ENCODE peak calls at places on chromosomes 7 and 10, in seven cellular contexts. S is activated T-cell treated with anti-CD3 and anti-CD28 coated beads for 1 hour, C is NCI-H1105, E is iris pigment epithelial cell, L is NCI-H2171, H is germinal center, J is GM06990. U is an unnamed sample.

GRCh38 chr10:5540886-5541285 is 16.1 kb downstream of the CALML3 start:
- DNase-seq in J (no peak), E (no peak), C (no peak), H (no peak), S (no peak), L (no peak), U (no peak)

GRCh38 chr10:70966848-70967553 is 78.6 kb upstream of the PCBD1 start:
- DNase-seq in L (no peak), H (no peak), E (no peak), J (no peak), C (no peak), S (no peak), U (no peak)

GRCh38 chr7:158409816-158410330 is 177.8 kb downstream of the PTPRN2 start:
- DNase-seq in S (no peak), L (no peak), C (no peak), H (no peak), E (no peak), J (no peak), U (no peak)

GRCh38 chr7:5635461-5636445 is 145.7 kb downstream of the RNF216 start:
- DNase-seq in C (peak), H (no peak), E (no peak), S (no peak), L (no peak), J (no peak), U (no peak)

GRCh38 chr10:7054915-7055314 is 355.9 kb downstream of the SFMBT2 start:
- DNase-seq in H (peak), S (no peak), C (no peak), J (no peak), E (no peak), L (no peak), U (no peak)

GRCh38 chr7:92281031-92281430 is 35.3 kb downstream of the ANKIB1 start:
- DNase-seq in E (no peak), L (no peak), C (no peak), H (no peak), J (no peak), S (no peak), U (no peak)

GRCh38 chr7:79547132-79547531 is 93.7 kb upstream of the MAGI2 start:
- DNase-seq in H (no peak), L (no peak), C (no peak), E (no peak), S (no peak), J (no peak), U (no peak)

GRCh38 chr7:122902751-122903495 is 16.7 kb upstream of the CADPS2 start:
- DNase-seq in C (no peak), E (no peak), S (no peak), H (no peak), J (no peak), L (no peak), U (no peak)

GRCh38 chr7:34225193-34225592 is 319.9 kb downstream of the BMPER start:
- DNase-seq in H (no peak), J (no peak), E (no peak), C (no peak), L (no peak), S (no peak), U (no peak)

GRCh38 chr7:101547916-101548599 is 81.0 kb downstream of the MYL10 start:
- DNase-seq in L (no peak), H (no peak), J (no peak), C (no peak), E (no peak), S (no peak), U (no peak)

GRCh38 chr10:104123397-104123796 is 1.4 kb downstream of the SFR1 start:
- DNase-seq in J (no peak), L (no peak), E (peak), S (no peak), C (no peak), H (peak), U (no peak)

GRCh38 chr7:38311329-38311937 is 38.0 kb upstream of the TARP start:
- DNase-seq in L (no peak), H (peak), J (peak), C (no peak), E (no peak), S (no peak), U (no peak)